ENCODE peak calls at places on chromosomes 7 and 10, in five cellular contexts. One of them, this sample, is unnamed.

GRCh38 chr7:74292757-74293576 is 3.8 kb downstream of the CLIP2 start:
- DNase-seq in H1: no peak
- DNase-seq in trophoblast cell: no peak
- DNase-seq in mesenchymal stem cell: no peak
- DNase-seq in neuronal stem cell: no peak
- DNase-seq in this sample: no peak

GRCh38 chr7:23247602-23248335 is 1.2 kb downstream of the GPNMB start:
- DNase-seq in mesenchymal stem cell: peak; percentile 22
- DNase-seq in neuronal stem cell: no peak
- DNase-seq in H1: no peak
- DNase-seq in trophoblast cell: no peak
- DNase-seq in this sample: peak; percentile 52

GRCh38 chr7:27187158-27187701 is 2.2 kb upstream of the HOXA11 start:
- DNase-seq in mesenchymal stem cell: no peak
- DNase-seq in H1: no peak
- DNase-seq in trophoblast cell: no peak
- DNase-seq in neuronal stem cell: no peak
- DNase-seq in this sample: no peak

GRCh38 chr7:8261711-8262695 is at the start of gene ICA1:
- DNase-seq in trophoblast cell: peak; percentile 19
- DNase-seq in H1: no peak
- DNase-seq in mesenchymal stem cell: peak; percentile 51
- DNase-seq in neuronal stem cell: peak; percentile 66
- DNase-seq in this sample: peak; percentile 80

GRCh38 chr7:51376420-51377092 is 59.9 kb upstream of the COBL start:
- DNase-seq in H1: no peak
- DNase-seq in neuronal stem cell: no peak
- DNase-seq in trophoblast cell: no peak
- DNase-seq in mesenchymal stem cell: peak; percentile 46
- DNase-seq in this sample: no peak

GRCh38 chr10:35351021-35351420 is 14.7 kb downstream of the CCNY start:
- DNase-seq in H1: no peak
- DNase-seq in neuronal stem cell: no peak
- DNase-seq in mesenchymal stem cell: peak; percentile 79
- DNase-seq in trophoblast cell: no peak
- DNase-seq in this sample: no peak

GRCh38 chr10:58587676-58588075 is 75.0 kb downstream of the BICC1 start:
- DNase-seq in trophoblast cell: no peak
- DNase-seq in H1: no peak
- DNase-seq in neuronal stem cell: no peak
- DNase-seq in mesenchymal stem cell: no peak
- DNase-seq in this sample: no peak

GRCh38 chr7:3159039-3159438 is 115.4 kb upstream of the CARD11 start:
- DNase-seq in trophoblast cell: no peak
- DNase-seq in H1: no peak
- DNase-seq in neuronal stem cell: no peak
- DNase-seq in mesenchymal stem cell: no peak
- DNase-seq in this sample: no peak

GRCh38 chr10:10785627-10786333 is 231.9 kb upstream of the CELF2 start:
- DNase-seq in trophoblast cell: no peak
- DNase-seq in neuronal stem cell: no peak
- DNase-seq in H1: no peak
- DNase-seq in mesenchymal stem cell: peak; percentile 60
- DNase-seq in this sample: no peak

GRCh38 chr7:2586326-2587020 is 27.7 kb downstream of the IQCE start:
- DNase-seq in neuronal stem cell: no peak
- DNase-seq in trophoblast cell: no peak
- DNase-seq in H1: no peak
- DNase-seq in mesenchymal stem cell: no peak
- DNase-seq in this sample: no peak

GRCh38 chr10:30553625-30554442 is 75.7 kb downstream of the LYZL2 start:
- DNase-seq in mesenchymal stem cell: peak; percentile 67
- DNase-seq in H1: no peak
- DNase-seq in neuronal stem cell: peak; percentile 8
- DNase-seq in trophoblast cell: peak; percentile 39
- DNase-seq in this sample: peak; percentile 80

GRCh38 chr10:127196227-127196954 is at the start of gene INSYN2A:
- DNase-seq in H1: no peak
- DNase-seq in neuronal stem cell: peak; percentile 58
- DNase-seq in trophoblast cell: no peak
- DNase-seq in mesenchymal stem cell: peak; percentile 58
- DNase-seq in this sample: peak; percentile 73

GRCh38 chr7:18081617-18082016 is 54.0 kb upstream of the PRPS1L1 start:
- DNase-seq in trophoblast cell: no peak
- DNase-seq in H1: no peak
- DNase-seq in neuronal stem cell: no peak
- DNase-seq in mesenchymal stem cell: no peak
- DNase-seq in this sample: no peak

GRCh38 chr7:46558482-46559193 is 637.6 kb upstream of the IGFBP3 start:
- DNase-seq in trophoblast cell: no peak
- DNase-seq in mesenchymal stem cell: peak; percentile 63
- DNase-seq in H1: no peak
- DNase-seq in neuronal stem cell: no peak
- DNase-seq in this sample: no peak

GRCh38 chr10:38118072-38118807 is 24.1 kb downstream of the ZNF37A start:
- DNase-seq in neuronal stem cell: no peak
- DNase-seq in trophoblast cell: no peak
- DNase-seq in mesenchymal stem cell: peak; percentile 2
- DNase-seq in H1: no peak
- DNase-seq in this sample: no peak

GRCh38 chr7:133859871-133860427 is 267.2 kb upstream of the LRGUK start:
- DNase-seq in mesenchymal stem cell: no peak
- DNase-seq in neuronal stem cell: no peak
- DNase-seq in H1: no peak
- DNase-seq in trophoblast cell: no peak
- DNase-seq in this sample: no peak

GRCh38 chr7:35389636-35390035 is 135.7 kb upstream of the TBX20 start:
- DNase-seq in H1: no peak
- DNase-seq in neuronal stem cell: no peak
- DNase-seq in trophoblast cell: no peak
- DNase-seq in mesenchymal stem cell: no peak
- DNase-seq in this sample: no peak

GRCh38 chr7:13411151-13411550 is 578.3 kb downstream of the ETV1 start:
- DNase-seq in neuronal stem cell: no peak
- DNase-seq in mesenchymal stem cell: no peak
- DNase-seq in H1: no peak
- DNase-seq in trophoblast cell: no peak
- DNase-seq in this sample: no peak

GRCh38 chr7:1819258-1819841 is 149.3 kb downstream of the ELFN1 start:
- DNase-seq in neuronal stem cell: no peak
- DNase-seq in mesenchymal stem cell: no peak
- DNase-seq in H1: no peak
- DNase-seq in trophoblast cell: no peak
- DNase-seq in this sample: no peak

GRCh38 chr7:133591704-133592340 is 338.9 kb downstream of the EXOC4 start:
- DNase-seq in mesenchymal stem cell: no peak
- DNase-seq in neuronal stem cell: no peak
- DNase-seq in trophoblast cell: no peak
- DNase-seq in H1: no peak
- DNase-seq in this sample: no peak

GRCh38 chr7:40753455-40753854 is 618.6 kb downstream of the SUGCT start:
- DNase-seq in mesenchymal stem cell: no peak
- DNase-seq in trophoblast cell: no peak
- DNase-seq in neuronal stem cell: no peak
- DNase-seq in H1: no peak
- DNase-seq in this sample: no peak

GRCh38 chr10:5948999-5949759 is 28.2 kb downstream of the IL15RA start:
- DNase-seq in H1: peak; percentile 38
- DNase-seq in neuronal stem cell: peak; percentile 15
- DNase-seq in trophoblast cell: no peak
- DNase-seq in mesenchymal stem cell: peak; percentile 57
- DNase-seq in this sample: peak; percentile 76

GRCh38 chr10:42983595-42983990 is 93.3 kb upstream of the RET start:
- DNase-seq in H1: no peak
- DNase-seq in neuronal stem cell: no peak
- DNase-seq in mesenchymal stem cell: no peak
- DNase-seq in trophoblast cell: no peak
- DNase-seq in this sample: no peak

GRCh38 chr10:42981358-42982236 is 95.3 kb upstream of the RET start:
- DNase-seq in neuronal stem cell: no peak
- DNase-seq in trophoblast cell: no peak
- DNase-seq in mesenchymal stem cell: no peak
- DNase-seq in H1: no peak
- DNase-seq in this sample: peak; percentile 22

GRCh38 chr10:42984761-42985325 is 92.0 kb upstream of the RET start:
- DNase-seq in neuronal stem cell: no peak
- DNase-seq in mesenchymal stem cell: no peak
- DNase-seq in trophoblast cell: no peak
- DNase-seq in H1: no peak
- DNase-seq in this sample: peak; percentile 13

GRCh38 chr10:42984035-42984610 is 92.7 kb upstream of the RET start:
- DNase-seq in trophoblast cell: no peak
- DNase-seq in mesenchymal stem cell: no peak
- DNase-seq in neuronal stem cell: no peak
- DNase-seq in H1: no peak
- DNase-seq in this sample: no peak

DNA sequence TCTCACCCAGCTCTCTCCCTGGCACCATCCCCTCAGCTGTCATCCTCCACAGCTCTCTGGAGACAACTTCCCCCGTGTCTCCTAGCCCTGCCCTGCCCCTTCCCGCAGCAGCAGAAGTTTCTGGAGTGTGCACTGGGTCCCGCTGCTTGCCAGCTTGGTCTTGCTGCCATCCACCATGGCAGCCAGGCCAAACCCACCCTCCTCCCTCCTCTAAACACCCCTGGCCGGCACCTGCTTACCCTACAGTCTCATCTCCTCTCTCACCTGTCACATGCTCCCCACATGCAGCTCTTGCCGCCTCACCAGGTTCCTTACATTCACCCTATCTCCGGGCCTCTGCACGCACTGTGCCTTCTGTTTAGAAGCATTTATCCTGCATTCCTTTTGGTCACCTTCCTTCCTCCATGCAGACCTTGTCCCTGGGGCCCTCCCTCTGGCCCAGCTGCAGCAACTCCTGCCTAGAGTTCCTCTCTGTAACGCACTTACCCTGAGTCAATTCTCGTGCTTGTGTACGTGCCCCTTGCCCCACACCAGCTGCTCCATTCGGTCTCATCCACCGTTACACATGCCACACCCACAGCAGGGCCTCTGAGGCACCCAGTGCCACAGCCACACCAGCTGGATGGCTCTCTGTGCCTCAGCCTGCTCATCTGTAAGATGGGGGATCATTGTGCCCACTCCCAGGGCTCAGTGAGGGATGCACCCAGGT is 93.8 kb upstream of the RET start:
- DNase-seq in trophoblast cell: no peak
- DNase-seq in H1: no peak
- DNase-seq in neuronal stem cell: no peak
- DNase-seq in mesenchymal stem cell: no peak
- DNase-seq in this sample: peak; percentile 20
- H2BK12ac ChIP-seq in trophoblast cell: no peak overlapping the region
- H2BK12ac ChIP-seq in H1: no peak overlapping the region
- H2BK12ac ChIP-seq in neuronal stem cell: no peak overlapping the region
- H2BK12ac ChIP-seq in mesenchymal stem cell: no peak overlapping the region
- H2BK12ac ChIP-seq in this sample: no peak overlapping the region

DNA sequence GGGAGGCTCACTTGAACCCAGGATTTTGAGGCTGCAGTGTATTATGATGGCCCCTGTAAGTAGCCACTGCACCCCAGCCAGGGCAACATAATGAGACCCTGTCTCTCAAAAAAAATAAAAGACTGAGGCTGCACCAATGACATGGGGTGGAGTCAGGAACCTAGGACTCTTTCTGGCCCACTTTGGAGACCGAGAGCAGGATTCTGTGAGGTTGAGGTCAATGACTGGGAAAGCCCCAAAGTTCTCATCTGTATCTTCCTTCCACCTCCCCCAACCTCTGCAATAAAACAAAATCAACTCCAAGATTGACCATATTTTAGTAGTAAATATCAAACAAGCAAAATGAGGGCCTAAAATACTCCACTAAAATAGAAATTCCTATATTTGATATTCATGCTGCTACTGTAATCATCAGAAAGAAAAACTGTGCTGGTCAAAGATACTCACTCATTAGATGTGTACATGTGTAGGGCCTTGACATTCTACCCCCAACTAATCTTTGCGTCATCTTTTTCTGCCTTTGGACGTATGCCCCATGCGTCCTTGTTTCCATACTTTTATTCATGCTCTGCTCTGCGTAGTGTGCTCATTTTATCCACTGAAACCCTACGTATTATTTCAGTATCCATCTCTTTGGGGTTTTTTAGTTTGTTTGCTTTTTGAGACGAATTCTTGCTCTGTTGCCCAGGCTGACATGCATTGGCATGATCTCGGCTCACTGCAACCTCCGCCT is 23.8 kb downstream of the WBP1L start:
- DNase-seq in neuronal stem cell: no peak
- DNase-seq in H1: no peak
- DNase-seq in trophoblast cell: no peak
- DNase-seq in mesenchymal stem cell: no peak
- DNase-seq in this sample: no peak
- H2BK12ac ChIP-seq in neuronal stem cell: no peak overlapping the region
- H2BK12ac ChIP-seq in H1: no peak overlapping the region
- H2BK12ac ChIP-seq in trophoblast cell: peak overlapping the region; percentile 11
- H2BK12ac ChIP-seq in mesenchymal stem cell: peak overlapping the region; percentile 55
- H2BK12ac ChIP-seq in this sample: no peak overlapping the region

DNA sequence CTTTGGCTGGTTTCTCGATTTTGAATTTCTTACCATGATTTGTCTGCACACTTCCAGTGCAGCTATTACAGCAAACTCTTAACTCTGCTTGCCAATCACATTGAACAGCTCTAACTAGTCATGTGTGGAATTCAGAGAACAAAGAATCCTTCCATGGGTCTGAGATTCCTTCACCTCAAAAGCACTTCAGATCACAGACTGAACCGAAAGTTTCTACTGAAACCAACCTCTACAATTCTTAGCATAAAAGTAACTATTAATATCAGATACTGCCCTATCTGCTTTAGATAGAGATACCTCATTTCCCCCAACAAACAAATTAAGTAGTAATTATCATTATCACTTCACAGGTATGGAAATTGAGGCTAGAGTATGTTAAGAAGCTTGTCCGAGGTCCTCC is 56.5 kb upstream of the SP4 start:
- DNase-seq in mesenchymal stem cell: no peak
- DNase-seq in trophoblast cell: no peak
- DNase-seq in neuronal stem cell: peak; percentile 24
- DNase-seq in H1: no peak
- DNase-seq in this sample: no peak
- H2BK12ac ChIP-seq in mesenchymal stem cell: no peak overlapping the region
- H2BK12ac ChIP-seq in trophoblast cell: no peak overlapping the region
- H2BK12ac ChIP-seq in neuronal stem cell: no peak overlapping the region
- H2BK12ac ChIP-seq in H1: no peak overlapping the region
- H2BK12ac ChIP-seq in this sample: no peak overlapping the region

DNA sequence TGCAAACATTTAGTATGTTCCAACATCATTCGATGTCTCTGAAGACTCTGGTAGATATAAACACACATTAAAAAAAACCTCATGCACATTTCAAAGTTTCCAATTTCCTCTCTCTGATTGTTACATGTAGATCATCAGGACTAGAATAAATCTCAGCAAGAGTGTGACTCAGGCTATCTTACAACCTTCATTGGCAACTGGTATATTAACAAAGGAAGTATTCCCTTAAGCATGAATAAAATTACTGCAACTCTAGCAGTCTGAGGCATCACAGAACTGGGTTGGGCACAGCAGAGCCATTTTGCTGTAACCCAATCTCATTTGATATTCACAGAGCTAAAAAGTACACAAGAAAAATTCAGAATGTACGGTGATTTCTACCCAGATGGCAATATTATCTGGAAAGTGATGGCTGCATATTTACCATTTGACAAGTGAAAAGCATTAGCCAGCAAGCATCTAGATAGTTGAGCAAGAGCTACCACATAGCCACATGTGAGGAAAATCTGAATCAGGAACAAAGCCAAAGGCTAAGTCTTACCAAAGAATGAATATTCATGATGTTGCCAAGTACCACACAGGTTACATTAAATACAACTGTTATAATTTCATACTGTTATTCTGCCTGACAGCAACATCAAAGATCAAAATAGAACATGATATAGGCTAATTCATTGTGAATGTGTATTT is 232.2 kb downstream of the CRPPA start:
- DNase-seq in trophoblast cell: no peak
- DNase-seq in neuronal stem cell: no peak
- DNase-seq in H1: no peak
- DNase-seq in mesenchymal stem cell: peak; percentile 6
- DNase-seq in this sample: no peak
- H2BK12ac ChIP-seq in trophoblast cell: no peak overlapping the region
- H2BK12ac ChIP-seq in neuronal stem cell: no peak overlapping the region
- H2BK12ac ChIP-seq in H1: no peak overlapping the region
- H2BK12ac ChIP-seq in mesenchymal stem cell: no peak overlapping the region
- H2BK12ac ChIP-seq in this sample: no peak overlapping the region

This sample was measured in H9.